ENCODE peak calls at places on chromosomes 13 and 19, in eight cellular contexts. S, Z, A, M, Q, J, K and P are unnamed samples.

GRCh38 chr13:37995052-37995451 is 125.5 kb upstream of the TRPC4 start:
- DNase-seq in S (no peak), Z (peak), M (no peak), K (no peak), A (no peak), Q (no peak), J (no peak), P (no peak)

GRCh38 chr13:36096411-36097184 is 34.6 kb downstream of the DCLK1 start:
- DNase-seq in A (no peak), S (no peak), M (no peak), J (no peak), K (no peak), Z (peak), Q (no peak), P (no peak)

GRCh38 chr13:29901714-29902631 is 51.6 kb upstream of the UBL3 start:
- DNase-seq in A (peak), S (peak), Q (peak), Z (peak), K (peak), M (no peak), J (peak), P (no peak)

GRCh38 chr19:33514885-33515485 is 6.6 kb downstream of the PEPD start:
- DNase-seq in J (no peak), M (no peak), S (no peak), A (peak), Z (no peak), K (no peak), Q (peak), P (no peak)

GRCh38 chr19:33621065-33621785 is 528 bp upstream of the CHST8 start:
- DNase-seq in A (no peak), Z (no peak), Q (no peak), K (no peak), M (no peak), J (no peak), S (no peak), P (no peak)

GRCh38 chr13:24063281-24063851 is 97.2 kb upstream of the SPATA13 start:
- DNase-seq in K (no peak), M (no peak), A (no peak), J (peak), S (peak), Q (peak), Z (no peak), P (no peak)

GRCh38 chr19:5103061-5103701 is 134.3 kb downstream of the KDM4B start:
- DNase-seq in A (no peak), J (no peak), Z (no peak), M (no peak), S (peak), Q (peak), K (no peak), P (no peak)

GRCh38 chr19:3250675-3251074 is 26.2 kb downstream of the CELF5 start:
- DNase-seq in Q (no peak), Z (peak), S (no peak), A (peak), J (peak), K (peak), M (no peak), P (no peak)